ENCODE peak calls at places on chromosome 6, in four cellular contexts. K, M, W and E are unnamed samples.

GRCh38 chr6:167993831-167994230 is 3.6 kb upstream of the KIF25 start:
- DNase-seq in K (no peak), M (no peak), W (no peak), E (no peak)

GRCh38 chr6:3517350-3517749 is 60.5 kb upstream of the SLC22A23 start:
- DNase-seq in K (no peak), W (no peak), M (no peak), E (no peak)

GRCh38 chr6:81890846-81891245 is 138.4 kb upstream of the TENT5A start:
- DNase-seq in K (no peak), M (no peak), W (no peak), E (no peak)

GRCh38 chr6:150072201-150072600 is 3.3 kb upstream of the ULBP3 start:
- DNase-seq in M (peak), W (no peak), K (peak), E (peak)

GRCh38 chr6:103707596-103708325 is 1152.0 kb downstream of the HACE1 start:
- DNase-seq in M (peak), W (no peak), K (no peak), E (no peak)

GRCh38 chr6:112188906-112189305 is 65.5 kb downstream of the LAMA4 start:
- DNase-seq in W (no peak), K (no peak), M (no peak), E (no peak)

GRCh38 chr6:31222496-31222895 is 49.4 kb downstream of the HLA-C start:
- DNase-seq in W (no peak), K (no peak), M (no peak), E (no peak)

GRCh38 chr6:166073082-166073481 is 94.6 kb downstream of the TBXT start:
- DNase-seq in W (no peak), K (no peak), M (no peak), E (no peak)